ENCODE peak calls at places on chromosomes 13 and 19, in six cellular contexts. X, S, F, T, R and D are unnamed samples.

GRCh38 chr13:77138813-77139212 is 111.9 kb upstream of the FBXL3 start:
- DNase-seq in X (no peak), S (no peak), F (no peak), T (no peak), R (no peak), D (no peak)

GRCh38 chr19:54674021-54674617 is 11.3 kb downstream of the LILRB4 start:
- DNase-seq in X (no peak), S (no peak), F (no peak), T (no peak), R (no peak), D (no peak)

GRCh38 chr19:35797663-35798062 is 15.0 kb downstream of the PRODH2 start:
- DNase-seq in X (no peak), S (no peak), F (no peak), T (no peak), R (no peak), D (peak)

GRCh38 chr19:2408247-2408646 is 19.1 kb downstream of the TIMM13 start:
- DNase-seq in X (no peak), S (no peak), F (no peak), T (no peak), R (no peak), D (no peak)

GRCh38 chr13:33228645-33229445 is 56.7 kb downstream of the STARD13 start:
- DNase-seq in X (no peak), S (no peak), F (no peak), T (no peak), R (peak), D (no peak)

GRCh38 chr19:42412223-42412622 is 15.0 kb downstream of the LIPE start:
- DNase-seq in X (peak), S (no peak), F (no peak), T (no peak), R (no peak), D (no peak)

GRCh38 chr13:23776698-23777570 is 112.3 kb downstream of the MIPEP start:
- DNase-seq in X (no peak), S (no peak), F (no peak), T (no peak), R (no peak), D (no peak)

GRCh38 chr19:4374451-4375163 is 25.7 kb downstream of the SH3GL1 start:
- DNase-seq in X (peak), S (peak), F (peak), T (no peak), R (peak), D (peak)

GRCh38 chr19:52935434-52935833 is 12.2 kb upstream of the ZNF888 start:
- DNase-seq in X (no peak), S (peak), F (no peak), T (no peak), R (no peak), D (no peak)

GRCh38 chr19:18809149-18809978 is 18.3 kb upstream of the COMP start:
- DNase-seq in X (no peak), S (peak), F (peak), T (peak), R (peak), D (peak)

GRCh38 chr13:55948175-55948574 is 1192.5 kb upstream of the PRR20A start:
- DNase-seq in X (no peak), S (no peak), F (no peak), T (no peak), R (no peak), D (no peak)

GRCh38 chr13:77728265-77728966 is 30.9 kb downstream of the SLAIN1 start:
- DNase-seq in X (no peak), S (no peak), F (no peak), T (no peak), R (no peak), D (no peak)

GRCh38 chr19:5156231-5156986 is 184.2 kb downstream of the PTPRS start:
- DNase-seq in X (no peak), S (no peak), F (no peak), T (no peak), R (no peak), D (no peak)

GRCh38 chr13:105177265-105177900 is 1358.1 kb downstream of the EFNB2 start:
- DNase-seq in X (no peak), S (no peak), F (no peak), T (no peak), R (no peak), D (no peak)

GRCh38 chr19:38596057-38596981 is 21.4 kb downstream of the MAP4K1 start:
- DNase-seq in X (peak), S (peak), F (peak), T (no peak), R (peak), D (peak)

GRCh38 chr13:20714563-20715339 is 11.3 kb downstream of the IL17D start:
- DNase-seq in X (no peak), S (no peak), F (no peak), T (no peak), R (peak), D (peak)

GRCh38 chr13:50365683-50366391 is 350.6 kb downstream of the KCNRG start:
- DNase-seq in X (no peak), S (no peak), F (peak), T (no peak), R (no peak), D (no peak)

GRCh38 chr19:58044886-58045285 is 11.1 kb downstream of the ZSCAN1 start:
- DNase-seq in X (no peak), S (no peak), F (no peak), T (no peak), R (no peak), D (peak)

GRCh38 chr19:3982701-3983541 is 2.3 kb downstream of the EEF2 start:
- DNase-seq in X (no peak), S (no peak), F (peak), T (peak), R (peak), D (no peak)

GRCh38 chr13:112814905-112815585 is 125.2 kb downstream of the ATP11A start:
- DNase-seq in X (no peak), S (peak), F (no peak), T (no peak), R (no peak), D (no peak)

GRCh38 chr13:34545461-34545860 is 396.6 kb upstream of the NBEA start:
- DNase-seq in X (no peak), S (no peak), F (no peak), T (no peak), R (no peak), D (no peak)

GRCh38 chr19:4935449-4935848 is 26.1 kb downstream of the UHRF1 start:
- DNase-seq in X (no peak), S (no peak), F (no peak), T (no peak), R (no peak), D (no peak)

GRCh38 chr13:93776936-93777335 is 550.3 kb downstream of the GPC6 start:
- DNase-seq in X (no peak), S (no peak), F (no peak), T (no peak), R (no peak), D (no peak)

GRCh38 chr13:77056886-77057285 is 29.9 kb upstream of the FBXL3 start:
- DNase-seq in X (no peak), S (no peak), F (no peak), T (no peak), R (no peak), D (no peak)

GRCh38 chr19:16447015-16447384 is 24.8 kb downstream of the EPS15L1 start:
- DNase-seq in X (no peak), S (peak), F (peak), T (peak), R (peak), D (peak)

GRCh38 chr19:47153266-47153665 is 22.6 kb downstream of the SAE1 start:
- DNase-seq in X (no peak), S (no peak), F (no peak), T (no peak), R (no peak), D (no peak)

GRCh38 chr19:54626757-54627156 is 3.5 kb upstream of the LILRB1 start:
- DNase-seq in X (no peak), S (no peak), F (no peak), T (no peak), R (no peak), D (no peak)

GRCh38 chr19:44308011-44308410 is 3.2 kb upstream of the ZNF235 start:
- DNase-seq in X (no peak), S (no peak), F (no peak), T (no peak), R (no peak), D (no peak)

GRCh38 chr19:8334458-8335342 is 8.4 kb downstream of the KANK3 start:
- DNase-seq in X (peak), S (peak), F (peak), T (no peak), R (no peak), D (peak)

GRCh38 chr13:60260440-60260839 is 96.7 kb upstream of the DIAPH3 start:
- DNase-seq in X (no peak), S (no peak), F (no peak), T (no peak), R (no peak), D (no peak)

GRCh38 chr13:54980651-54981050 is 1952.0 kb downstream of the OLFM4 start:
- DNase-seq in X (no peak), S (no peak), F (no peak), T (no peak), R (no peak), D (no peak)

GRCh38 chr19:58558066-58558622 is at the start of gene UBE2M:
- DNase-seq in X (no peak), S (peak), F (peak), T (no peak), R (peak), D (no peak)

GRCh38 chr13:31124225-31124624 is 37.5 kb downstream of the HSPH1 start:
- DNase-seq in X (no peak), S (no peak), F (no peak), T (no peak), R (no peak), D (no peak)

GRCh38 chr13:73216381-73216831 is 157.6 kb downstream of the KLF5 start:
- DNase-seq in X (no peak), S (no peak), F (no peak), T (peak), R (no peak), D (no peak)

GRCh38 chr13:92175330-92175729 is 776.9 kb downstream of the GPC5 start:
- DNase-seq in X (no peak), S (no peak), F (peak), T (no peak), R (peak), D (peak)

GRCh38 chr13:24683833-24684599 is 3.8 kb downstream of the ATP12A start:
- DNase-seq in X (peak), S (peak), F (peak), T (no peak), R (no peak), D (peak)

GRCh38 chr19:50798116-50798942 is 8.1 kb downstream of the ACP4 start:
- DNase-seq in X (no peak), S (no peak), F (no peak), T (no peak), R (no peak), D (no peak)

GRCh38 chr13:109786457-109787134 is at the start of gene IRS2:
- DNase-seq in X (peak), S (peak), F (peak), T (peak), R (peak), D (peak)

GRCh38 chr19:8452446-8453123 is 7.8 kb downstream of the HNRNPM start:
- DNase-seq in X (no peak), S (no peak), F (peak), T (no peak), R (peak), D (no peak)

GRCh38 chr19:9834726-9835506 is at the start of gene PIN1:
- DNase-seq in X (peak), S (peak), F (peak), T (peak), R (peak), D (peak)

GRCh38 chr13:48477191-48477855 is 55.6 kb downstream of the RCBTB2 start:
- DNase-seq in X (no peak), S (no peak), F (no peak), T (no peak), R (no peak), D (no peak)
- H3K27ac ChIP-seq in X (no peak), S (no peak), F (no peak), T (no peak), R (no peak), D (no peak)

GRCh38 chr19:674282-675151 is 1.7 kb upstream of the FSTL3 start:
- DNase-seq in X (peak), S (no peak), F (no peak), T (no peak), R (peak), D (peak)

GRCh38 chr19:677201-677600 is 1.0 kb downstream of the FSTL3 start:
- DNase-seq in X (no peak), S (peak), F (peak), T (peak), R (peak), D (peak)

GRCh38 chr19:676007-676342 is 217 bp upstream of the FSTL3 start:
- DNase-seq in X (no peak), S (no peak), F (no peak), T (no peak), R (no peak), D (no peak)

GRCh38 chr19:677601-678380 is 1.6 kb downstream of the FSTL3 start:
- DNase-seq in X (no peak), S (no peak), F (peak), T (no peak), R (no peak), D (no peak)

DNA sequence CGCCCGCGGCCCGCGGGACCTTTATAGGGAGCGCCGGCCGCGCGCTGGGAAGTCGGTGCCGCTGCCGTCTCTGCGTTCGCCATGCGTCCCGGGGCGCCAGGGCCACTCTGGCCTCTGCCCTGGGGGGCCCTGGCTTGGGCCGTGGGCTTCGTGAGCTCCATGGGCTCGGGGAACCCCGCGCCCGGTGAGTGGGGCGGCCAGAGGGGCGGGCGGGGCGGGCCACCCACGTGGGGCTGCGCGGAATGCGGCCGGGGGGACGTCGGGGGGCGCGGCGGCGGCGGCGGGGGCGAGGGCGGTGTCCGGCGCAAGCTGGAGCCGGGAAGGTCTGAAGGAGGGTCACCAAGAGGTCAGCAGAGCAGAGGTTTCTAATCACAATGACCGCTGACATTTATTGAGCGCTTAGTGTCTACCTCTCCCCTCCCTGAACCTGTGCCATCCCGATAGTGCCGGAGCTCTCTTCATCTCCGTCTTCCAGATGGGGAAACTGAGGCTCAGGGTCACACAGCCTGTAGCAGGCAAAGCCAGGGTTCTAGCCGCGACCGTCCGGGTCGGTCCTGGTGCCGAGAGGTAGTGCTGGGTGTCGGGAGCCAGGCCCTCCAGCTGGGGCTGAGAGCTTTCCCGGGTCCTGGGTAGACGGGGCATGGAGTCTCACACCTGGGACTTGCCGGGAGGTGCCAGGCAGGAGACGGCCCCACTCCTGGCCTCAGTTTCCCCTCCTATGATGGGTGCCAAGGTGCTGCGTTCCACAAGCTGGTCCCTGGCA is at the start of gene FSTL3:
- DNase-seq in X (no peak), S (no peak), F (no peak), T (no peak), R (peak), D (no peak)
- TF ChIP-seq POLR2A in X (no peak), S (no peak), F (no peak), T (no peak), R (peak), D (no peak)

DNA sequence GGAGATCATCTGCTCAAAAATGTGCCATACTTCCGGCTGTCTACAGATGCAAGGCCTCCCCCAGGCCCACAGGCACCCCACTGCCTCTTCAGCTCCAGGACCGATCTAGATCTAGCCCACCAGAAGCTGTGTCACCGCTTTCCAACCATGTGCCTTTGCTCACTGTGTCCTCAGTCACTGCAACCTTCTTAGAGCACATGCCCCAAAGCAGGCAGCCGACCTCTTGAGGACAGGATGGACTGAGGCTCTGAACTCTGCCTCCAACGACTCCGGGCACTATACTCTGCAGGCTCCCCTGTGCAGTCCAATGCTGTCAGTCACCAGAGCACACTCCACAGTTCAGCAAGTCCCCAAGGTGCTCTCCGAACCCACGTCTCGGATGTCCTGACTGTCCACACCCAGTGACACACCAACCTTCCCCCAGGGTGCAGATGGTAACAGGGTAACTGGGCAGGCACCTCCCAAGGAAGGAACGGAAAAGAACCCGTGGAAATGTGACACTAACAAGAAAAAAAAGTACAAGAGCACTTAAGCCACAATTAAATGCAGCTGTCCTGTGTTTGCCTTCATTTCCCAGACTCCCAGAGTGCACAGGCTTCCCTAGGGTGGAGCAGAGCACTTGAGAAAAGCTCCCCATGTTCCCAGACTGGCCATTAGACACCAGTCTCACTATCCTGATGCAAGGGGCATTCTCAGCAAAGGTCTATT is 4.8 kb downstream of the STK24 start:
- DNase-seq in X (peak), S (no peak), F (no peak), T (no peak), R (no peak), D (no peak)
- H3K27ac ChIP-seq in X (peak), S (peak), F (no peak), T (peak), R (no peak), D (peak)

GRCh38 chr19:13849991-13850909 is 26.7 kb upstream of the NANOS3 start:
- DNase-seq in X (peak), S (peak), F (peak), T (peak), R (peak), D (peak)
- TF ChIP-seq POLR2A in X (peak), S (no peak), F (no peak), T (no peak), R (peak), D (no peak)

GRCh38 chr13:100674363-100674847 is at the start of gene TMTC4:
- DNase-seq in X (peak), S (no peak), F (no peak), T (no peak), R (no peak), D (no peak)

GRCh38 chr13:100673831-100674362 is 698 bp downstream of the TMTC4 start:
- DNase-seq in X (peak), S (peak), F (peak), T (no peak), R (peak), D (peak)

GRCh38 chr13:100674848-100675659 is 459 bp upstream of the TMTC4 start:
- DNase-seq in X (peak), S (peak), F (peak), T (peak), R (peak), D (peak)

GRCh38 chr13:100673376-100673830 is 1.2 kb downstream of the TMTC4 start:
- DNase-seq in X (no peak), S (no peak), F (no peak), T (no peak), R (no peak), D (peak)

GRCh38 chr13:100675660-100676129 is 1.1 kb upstream of the TMTC4 start:
- DNase-seq in X (no peak), S (no peak), F (no peak), T (no peak), R (no peak), D (no peak)
- H3K27ac ChIP-seq in X (no peak), S (no peak), F (no peak), T (peak), R (peak), D (no peak)

GRCh38 chr13:99258210-99258860 is at the start of gene GPR18:
- DNase-seq in X (no peak), S (no peak), F (no peak), T (no peak), R (no peak), D (no peak)
- TF ChIP-seq POLR2A in X (peak), S (no peak), F (no peak), T (no peak), R (no peak), D (no peak)

GRCh38 chr19:40625406-40626120 is 24.4 kb downstream of the LTBP4 start:
- DNase-seq in X (no peak), S (no peak), F (no peak), T (no peak), R (no peak), D (no peak)
- H3K27ac ChIP-seq in X (no peak), S (no peak), F (no peak), T (no peak), R (no peak), D (no peak)